ENCODE peak calls at places on chromosomes 1 and 21, in five cellular contexts. J, P, R, X and I are unnamed samples.

GRCh38 chr1:169105434-169106094 is 926 bp upstream of the ATP1B1 start:
- DNase-seq in J (no peak), P (peak), R (no peak), X (peak), I (peak)

GRCh38 chr21:17428484-17428869 is 84.4 kb upstream of the CXADR start:
- DNase-seq in J (no peak), P (no peak), R (no peak), X (no peak), I (no peak)

GRCh38 chr21:31804008-31804394 is 68.8 kb upstream of the HUNK start:
- DNase-seq in J (no peak), P (no peak), R (no peak), X (no peak), I (no peak)

GRCh38 chr1:171252482-171252881 is 4.2 kb downstream of the FMO1 start:
- DNase-seq in J (no peak), P (no peak), R (no peak), X (no peak), I (no peak)

GRCh38 chr1:41345434-41346075 is 15.7 kb upstream of the FOXO6 start:
- DNase-seq in J (no peak), P (no peak), R (no peak), X (no peak), I (no peak)

GRCh38 chr1:226596531-226597165 is 48.1 kb downstream of the STUM start:
- DNase-seq in J (no peak), P (no peak), R (no peak), X (no peak), I (no peak)

GRCh38 chr1:54095543-54096286 is 42.3 kb downstream of the TCEANC2 start:
- DNase-seq in J (no peak), P (no peak), R (no peak), X (no peak), I (no peak)

GRCh38 chr1:195851804-195852203 is 756.4 kb downstream of the KCNT2 start:
- DNase-seq in J (no peak), P (no peak), R (no peak), X (no peak), I (no peak)

GRCh38 chr1:27650527-27651175 is 15.7 kb upstream of the FGR start:
- DNase-seq in J (peak), P (no peak), R (no peak), X (no peak), I (no peak)

GRCh38 chr1:78375996-78376395 is 114.8 kb upstream of the PTGFR start:
- DNase-seq in J (no peak), P (no peak), R (no peak), X (no peak), I (no peak)

GRCh38 chr1:110508038-110508437 is 10.9 kb downstream of the KCNA10 start:
- DNase-seq in J (no peak), P (no peak), R (no peak), X (no peak), I (no peak)

GRCh38 chr1:47656719-47657685 is 219.2 kb downstream of the FOXD2 start:
- DNase-seq in J (peak), P (no peak), R (no peak), X (peak), I (no peak)

GRCh38 chr1:100950776-100951175 is 54.9 kb downstream of the SLC30A7 start:
- DNase-seq in J (peak), P (no peak), R (no peak), X (no peak), I (no peak)

GRCh38 chr1:161440312-161440894 is 64.9 kb upstream of the FCGR2A start:
- DNase-seq in J (peak), P (peak), R (no peak), X (peak), I (no peak)

GRCh38 chr1:6329392-6329791 is 64.2 kb downstream of the ACOT7 start:
- DNase-seq in J (no peak), P (no peak), R (no peak), X (no peak), I (no peak)

GRCh38 chr1:101128211-101128727 is 102.7 kb upstream of the DPH5 start:
- DNase-seq in J (no peak), P (no peak), R (no peak), X (no peak), I (no peak)

GRCh38 chr1:79472067-79472656 is 465.6 kb upstream of the ADGRL4 start:
- DNase-seq in J (no peak), P (no peak), R (no peak), X (no peak), I (no peak)

GRCh38 chr1:87151500-87152421 is 176.9 kb upstream of the LMO4 start:
- DNase-seq in J (no peak), P (peak), R (peak), X (no peak), I (no peak)

GRCh38 chr1:101506541-101507164 is 269.8 kb downstream of the S1PR1 start:
- DNase-seq in J (peak), P (peak), R (no peak), X (peak), I (peak)

GRCh38 chr1:226060976-226061792 is 1.3 kb upstream of the H3-3A start:
- DNase-seq in J (no peak), P (no peak), R (no peak), X (peak), I (no peak)

GRCh38 chr1:17139637-17140036 is 20.4 kb upstream of the PADI2 start:
- DNase-seq in J (no peak), P (no peak), R (no peak), X (no peak), I (no peak)

GRCh38 chr1:20279507-20279906 is 11.2 kb upstream of the VWA5B1 start:
- DNase-seq in J (peak), P (no peak), R (no peak), X (no peak), I (no peak)

GRCh38 chr1:58922302-58923089 is 138.6 kb upstream of the JUN start:
- DNase-seq in J (no peak), P (peak), R (no peak), X (no peak), I (no peak)

GRCh38 chr1:2641381-2642130 is 8.7 kb upstream of the MMEL1 start:
- DNase-seq in J (no peak), P (no peak), R (no peak), X (no peak), I (no peak)

GRCh38 chr1:45730780-45731319 is 19.6 kb downstream of the IPP start:
- DNase-seq in J (no peak), P (no peak), R (no peak), X (no peak), I (no peak)